ENCODE peak calls at places on chromosome 14, in ten cellular contexts. One of them, this sample, is unnamed.

GRCh38 chr14:55103005-55103640 is 25.9 kb upstream of the LGALS3 start:
- DNase-seq in stimulated activated naive CD8-positive, alpha-beta T cell treated with anti-CD3 and anti-CD28 coated beads, Interleukin-15, Interleukin-2, amounts not matched to agents 100 U/mL and 50 U/mL, for 24 hours: peak
- DNase-seq in naive thymus-derived CD8-positive, alpha-beta T cell: peak
- DNase-seq in EH: peak
- DNase-seq in stimulated activated CD4-positive, alpha-beta T cell treated with anti-CD3 and anti-CD28 coated beads, Interleukin-4, amount 100 ng/mL, for 4 hours: peak
- DNase-seq in CD4-positive, alpha-beta T cell: peak
- DNase-seq in GM13976: peak
- DNase-seq in anterior cingulate cortex: no peak
- DNase-seq in NCI-H345: peak
- DNase-seq in cardiac fibroblast: peak
- DNase-seq in this sample: peak

GRCh38 chr14:105267820-105268548 is 19.7 kb downstream of the BTBD6 start:
- DNase-seq in EH: no peak
- DNase-seq in CD4-positive, alpha-beta T cell: no peak
- DNase-seq in cardiac fibroblast: no peak
- DNase-seq in anterior cingulate cortex: no peak
- DNase-seq in GM13976: no peak
- DNase-seq in NCI-H345: no peak
- DNase-seq in stimulated activated naive CD8-positive, alpha-beta T cell treated with anti-CD3 and anti-CD28 coated beads, Interleukin-15, Interleukin-2, amounts not matched to agents 100 U/mL and 50 U/mL, for 24 hours: no peak
- DNase-seq in stimulated activated CD4-positive, alpha-beta T cell treated with anti-CD3 and anti-CD28 coated beads, Interleukin-4, amount 100 ng/mL, for 4 hours: no peak
- DNase-seq in naive thymus-derived CD8-positive, alpha-beta T cell: no peak
- DNase-seq in this sample: no peak

GRCh38 chr14:99541677-99542470 is 60.7 kb downstream of the CCNK start:
- DNase-seq in stimulated activated naive CD8-positive, alpha-beta T cell treated with anti-CD3 and anti-CD28 coated beads, Interleukin-15, Interleukin-2, amounts not matched to agents 100 U/mL and 50 U/mL, for 24 hours: no peak
- DNase-seq in NCI-H345: no peak
- DNase-seq in stimulated activated CD4-positive, alpha-beta T cell treated with anti-CD3 and anti-CD28 coated beads, Interleukin-4, amount 100 ng/mL, for 4 hours: no peak
- DNase-seq in cardiac fibroblast: no peak
- DNase-seq in anterior cingulate cortex: no peak
- DNase-seq in CD4-positive, alpha-beta T cell: no peak
- DNase-seq in GM13976: no peak
- DNase-seq in naive thymus-derived CD8-positive, alpha-beta T cell: no peak
- DNase-seq in EH: no peak
- DNase-seq in this sample: no peak

GRCh38 chr14:103207038-103207403 is 83.8 kb downstream of the TNFAIP2 start:
- DNase-seq in anterior cingulate cortex: no peak
- DNase-seq in stimulated activated CD4-positive, alpha-beta T cell treated with anti-CD3 and anti-CD28 coated beads, Interleukin-4, amount 100 ng/mL, for 4 hours: no peak
- DNase-seq in naive thymus-derived CD8-positive, alpha-beta T cell: no peak
- DNase-seq in stimulated activated naive CD8-positive, alpha-beta T cell treated with anti-CD3 and anti-CD28 coated beads, Interleukin-15, Interleukin-2, amounts not matched to agents 100 U/mL and 50 U/mL, for 24 hours: no peak
- DNase-seq in NCI-H345: no peak
- DNase-seq in cardiac fibroblast: peak
- DNase-seq in EH: peak
- DNase-seq in CD4-positive, alpha-beta T cell: no peak
- DNase-seq in GM13976: no peak
- DNase-seq in this sample: no peak

GRCh38 chr14:50631408-50631821 is 36.7 kb downstream of the SAV1 start:
- DNase-seq in CD4-positive, alpha-beta T cell: no peak
- DNase-seq in anterior cingulate cortex: no peak
- DNase-seq in stimulated activated naive CD8-positive, alpha-beta T cell treated with anti-CD3 and anti-CD28 coated beads, Interleukin-15, Interleukin-2, amounts not matched to agents 100 U/mL and 50 U/mL, for 24 hours: no peak
- DNase-seq in EH: peak
- DNase-seq in naive thymus-derived CD8-positive, alpha-beta T cell: no peak
- DNase-seq in NCI-H345: no peak
- DNase-seq in stimulated activated CD4-positive, alpha-beta T cell treated with anti-CD3 and anti-CD28 coated beads, Interleukin-4, amount 100 ng/mL, for 4 hours: no peak
- DNase-seq in cardiac fibroblast: no peak
- DNase-seq in GM13976: no peak
- DNase-seq in this sample: no peak

GRCh38 chr14:71396050-71396677 is 488.9 kb downstream of the PCNX1 start:
- DNase-seq in EH: no peak
- DNase-seq in cardiac fibroblast: no peak
- DNase-seq in CD4-positive, alpha-beta T cell: no peak
- DNase-seq in naive thymus-derived CD8-positive, alpha-beta T cell: no peak
- DNase-seq in GM13976: no peak
- DNase-seq in NCI-H345: no peak
- DNase-seq in stimulated activated CD4-positive, alpha-beta T cell treated with anti-CD3 and anti-CD28 coated beads, Interleukin-4, amount 100 ng/mL, for 4 hours: no peak
- DNase-seq in anterior cingulate cortex: no peak
- DNase-seq in stimulated activated naive CD8-positive, alpha-beta T cell treated with anti-CD3 and anti-CD28 coated beads, Interleukin-15, Interleukin-2, amounts not matched to agents 100 U/mL and 50 U/mL, for 24 hours: no peak
- DNase-seq in this sample: no peak

GRCh38 chr14:73833530-73834257 is 17.9 kb upstream of the PTGR2 start:
- DNase-seq in naive thymus-derived CD8-positive, alpha-beta T cell: no peak
- DNase-seq in stimulated activated CD4-positive, alpha-beta T cell treated with anti-CD3 and anti-CD28 coated beads, Interleukin-4, amount 100 ng/mL, for 4 hours: no peak
- DNase-seq in GM13976: no peak
- DNase-seq in EH: peak
- DNase-seq in anterior cingulate cortex: peak
- DNase-seq in CD4-positive, alpha-beta T cell: no peak
- DNase-seq in stimulated activated naive CD8-positive, alpha-beta T cell treated with anti-CD3 and anti-CD28 coated beads, Interleukin-15, Interleukin-2, amounts not matched to agents 100 U/mL and 50 U/mL, for 24 hours: no peak
- DNase-seq in NCI-H345: no peak
- DNase-seq in cardiac fibroblast: no peak
- DNase-seq in this sample: no peak

GRCh38 chr14:75430106-75430505 is 2.3 kb downstream of the JDP2 start:
- DNase-seq in stimulated activated naive CD8-positive, alpha-beta T cell treated with anti-CD3 and anti-CD28 coated beads, Interleukin-15, Interleukin-2, amounts not matched to agents 100 U/mL and 50 U/mL, for 24 hours: no peak
- DNase-seq in CD4-positive, alpha-beta T cell: no peak
- DNase-seq in EH: peak
- DNase-seq in NCI-H345: no peak
- DNase-seq in naive thymus-derived CD8-positive, alpha-beta T cell: no peak
- DNase-seq in stimulated activated CD4-positive, alpha-beta T cell treated with anti-CD3 and anti-CD28 coated beads, Interleukin-4, amount 100 ng/mL, for 4 hours: no peak
- DNase-seq in cardiac fibroblast: peak
- DNase-seq in anterior cingulate cortex: peak
- DNase-seq in GM13976: no peak
- DNase-seq in this sample: no peak

GRCh38 chr14:50335989-50336391 is 23.9 kb downstream of the DMAC2L start:
- DNase-seq in anterior cingulate cortex: peak
- DNase-seq in stimulated activated naive CD8-positive, alpha-beta T cell treated with anti-CD3 and anti-CD28 coated beads, Interleukin-15, Interleukin-2, amounts not matched to agents 100 U/mL and 50 U/mL, for 24 hours: no peak
- DNase-seq in stimulated activated CD4-positive, alpha-beta T cell treated with anti-CD3 and anti-CD28 coated beads, Interleukin-4, amount 100 ng/mL, for 4 hours: no peak
- DNase-seq in CD4-positive, alpha-beta T cell: no peak
- DNase-seq in NCI-H345: peak
- DNase-seq in naive thymus-derived CD8-positive, alpha-beta T cell: no peak
- DNase-seq in cardiac fibroblast: peak
- DNase-seq in GM13976: peak
- DNase-seq in EH: peak
- DNase-seq in this sample: no peak

GRCh38 chr14:104979758-104980591 is 1.8 kb upstream of the AHNAK2 start:
- DNase-seq in NCI-H345: no peak
- DNase-seq in anterior cingulate cortex: no peak
- DNase-seq in stimulated activated CD4-positive, alpha-beta T cell treated with anti-CD3 and anti-CD28 coated beads, Interleukin-4, amount 100 ng/mL, for 4 hours: no peak
- DNase-seq in GM13976: no peak
- DNase-seq in cardiac fibroblast: peak
- DNase-seq in naive thymus-derived CD8-positive, alpha-beta T cell: no peak
- DNase-seq in EH: peak
- DNase-seq in CD4-positive, alpha-beta T cell: no peak
- DNase-seq in stimulated activated naive CD8-positive, alpha-beta T cell treated with anti-CD3 and anti-CD28 coated beads, Interleukin-15, Interleukin-2, amounts not matched to agents 100 U/mL and 50 U/mL, for 24 hours: no peak
- DNase-seq in this sample: no peak

GRCh38 chr14:61568572-61569011 is 126.7 kb upstream of the HIF1A start:
- DNase-seq in naive thymus-derived CD8-positive, alpha-beta T cell: peak
- DNase-seq in anterior cingulate cortex: no peak
- DNase-seq in stimulated activated naive CD8-positive, alpha-beta T cell treated with anti-CD3 and anti-CD28 coated beads, Interleukin-15, Interleukin-2, amounts not matched to agents 100 U/mL and 50 U/mL, for 24 hours: peak
- DNase-seq in EH: no peak
- DNase-seq in stimulated activated CD4-positive, alpha-beta T cell treated with anti-CD3 and anti-CD28 coated beads, Interleukin-4, amount 100 ng/mL, for 4 hours: peak
- DNase-seq in GM13976: peak
- DNase-seq in cardiac fibroblast: no peak
- DNase-seq in CD4-positive, alpha-beta T cell: peak
- DNase-seq in NCI-H345: peak
- DNase-seq in this sample: peak

GRCh38 chr14:30204431-30204830 is 276.8 kb upstream of the PRKD1 start:
- DNase-seq in CD4-positive, alpha-beta T cell: no peak
- DNase-seq in anterior cingulate cortex: no peak
- DNase-seq in naive thymus-derived CD8-positive, alpha-beta T cell: no peak
- DNase-seq in NCI-H345: no peak
- DNase-seq in GM13976: no peak
- DNase-seq in stimulated activated naive CD8-positive, alpha-beta T cell treated with anti-CD3 and anti-CD28 coated beads, Interleukin-15, Interleukin-2, amounts not matched to agents 100 U/mL and 50 U/mL, for 24 hours: no peak
- DNase-seq in EH: no peak
- DNase-seq in cardiac fibroblast: no peak
- DNase-seq in stimulated activated CD4-positive, alpha-beta T cell treated with anti-CD3 and anti-CD28 coated beads, Interleukin-4, amount 100 ng/mL, for 4 hours: no peak
- DNase-seq in this sample: no peak

GRCh38 chr14:93046696-93047050 is 69.1 kb downstream of the ITPK1 start:
- DNase-seq in EH: no peak
- DNase-seq in anterior cingulate cortex: no peak
- DNase-seq in naive thymus-derived CD8-positive, alpha-beta T cell: no peak
- DNase-seq in stimulated activated CD4-positive, alpha-beta T cell treated with anti-CD3 and anti-CD28 coated beads, Interleukin-4, amount 100 ng/mL, for 4 hours: no peak
- DNase-seq in stimulated activated naive CD8-positive, alpha-beta T cell treated with anti-CD3 and anti-CD28 coated beads, Interleukin-15, Interleukin-2, amounts not matched to agents 100 U/mL and 50 U/mL, for 24 hours: no peak
- DNase-seq in NCI-H345: no peak
- DNase-seq in cardiac fibroblast: no peak
- DNase-seq in GM13976: no peak
- DNase-seq in CD4-positive, alpha-beta T cell: no peak
- DNase-seq in this sample: no peak

GRCh38 chr14:57657487-57657886 is 163.8 kb upstream of the CCDC198 start:
- DNase-seq in stimulated activated CD4-positive, alpha-beta T cell treated with anti-CD3 and anti-CD28 coated beads, Interleukin-4, amount 100 ng/mL, for 4 hours: no peak
- DNase-seq in CD4-positive, alpha-beta T cell: no peak
- DNase-seq in naive thymus-derived CD8-positive, alpha-beta T cell: no peak
- DNase-seq in stimulated activated naive CD8-positive, alpha-beta T cell treated with anti-CD3 and anti-CD28 coated beads, Interleukin-15, Interleukin-2, amounts not matched to agents 100 U/mL and 50 U/mL, for 24 hours: no peak
- DNase-seq in EH: no peak
- DNase-seq in anterior cingulate cortex: no peak
- DNase-seq in NCI-H345: no peak
- DNase-seq in cardiac fibroblast: peak
- DNase-seq in GM13976: no peak
- DNase-seq in this sample: no peak

GRCh38 chr14:75165586-75166391 is 10.6 kb downstream of the TMED10 start:
- DNase-seq in stimulated activated naive CD8-positive, alpha-beta T cell treated with anti-CD3 and anti-CD28 coated beads, Interleukin-15, Interleukin-2, amounts not matched to agents 100 U/mL and 50 U/mL, for 24 hours: no peak
- DNase-seq in cardiac fibroblast: peak
- DNase-seq in NCI-H345: no peak
- DNase-seq in anterior cingulate cortex: peak
- DNase-seq in naive thymus-derived CD8-positive, alpha-beta T cell: no peak
- DNase-seq in EH: no peak
- DNase-seq in CD4-positive, alpha-beta T cell: no peak
- DNase-seq in GM13976: no peak
- DNase-seq in stimulated activated CD4-positive, alpha-beta T cell treated with anti-CD3 and anti-CD28 coated beads, Interleukin-4, amount 100 ng/mL, for 4 hours: no peak
- DNase-seq in this sample: no peak

GRCh38 chr14:37078131-37078530 is 94.3 kb downstream of the SLC25A21 start:
- DNase-seq in GM13976: no peak
- DNase-seq in EH: peak
- DNase-seq in CD4-positive, alpha-beta T cell: no peak
- DNase-seq in naive thymus-derived CD8-positive, alpha-beta T cell: no peak
- DNase-seq in anterior cingulate cortex: no peak
- DNase-seq in cardiac fibroblast: no peak
- DNase-seq in stimulated activated CD4-positive, alpha-beta T cell treated with anti-CD3 and anti-CD28 coated beads, Interleukin-4, amount 100 ng/mL, for 4 hours: no peak
- DNase-seq in NCI-H345: no peak
- DNase-seq in stimulated activated naive CD8-positive, alpha-beta T cell treated with anti-CD3 and anti-CD28 coated beads, Interleukin-15, Interleukin-2, amounts not matched to agents 100 U/mL and 50 U/mL, for 24 hours: no peak
- DNase-seq in this sample: no peak

GRCh38 chr14:60639677-60640076 is 9.6 kb downstream of the SIX1 start:
- DNase-seq in stimulated activated naive CD8-positive, alpha-beta T cell treated with anti-CD3 and anti-CD28 coated beads, Interleukin-15, Interleukin-2, amounts not matched to agents 100 U/mL and 50 U/mL, for 24 hours: no peak
- DNase-seq in naive thymus-derived CD8-positive, alpha-beta T cell: no peak
- DNase-seq in CD4-positive, alpha-beta T cell: no peak
- DNase-seq in anterior cingulate cortex: no peak
- DNase-seq in cardiac fibroblast: no peak
- DNase-seq in EH: no peak
- DNase-seq in stimulated activated CD4-positive, alpha-beta T cell treated with anti-CD3 and anti-CD28 coated beads, Interleukin-4, amount 100 ng/mL, for 4 hours: no peak
- DNase-seq in NCI-H345: no peak
- DNase-seq in GM13976: no peak
- DNase-seq in this sample: no peak

GRCh38 chr14:75793806-75794205 is 132.8 kb downstream of the TTLL5 start:
- DNase-seq in naive thymus-derived CD8-positive, alpha-beta T cell: no peak
- DNase-seq in NCI-H345: no peak
- DNase-seq in EH: peak
- DNase-seq in stimulated activated CD4-positive, alpha-beta T cell treated with anti-CD3 and anti-CD28 coated beads, Interleukin-4, amount 100 ng/mL, for 4 hours: no peak
- DNase-seq in CD4-positive, alpha-beta T cell: no peak
- DNase-seq in stimulated activated naive CD8-positive, alpha-beta T cell treated with anti-CD3 and anti-CD28 coated beads, Interleukin-15, Interleukin-2, amounts not matched to agents 100 U/mL and 50 U/mL, for 24 hours: no peak
- DNase-seq in cardiac fibroblast: peak
- DNase-seq in anterior cingulate cortex: no peak
- DNase-seq in GM13976: no peak
- DNase-seq in this sample: no peak

GRCh38 chr14:33611405-33612183 is 339.3 kb downstream of the EGLN3 start:
- DNase-seq in naive thymus-derived CD8-positive, alpha-beta T cell: no peak
- DNase-seq in cardiac fibroblast: peak
- DNase-seq in NCI-H345: no peak
- DNase-seq in stimulated activated naive CD8-positive, alpha-beta T cell treated with anti-CD3 and anti-CD28 coated beads, Interleukin-15, Interleukin-2, amounts not matched to agents 100 U/mL and 50 U/mL, for 24 hours: no peak
- DNase-seq in CD4-positive, alpha-beta T cell: no peak
- DNase-seq in stimulated activated CD4-positive, alpha-beta T cell treated with anti-CD3 and anti-CD28 coated beads, Interleukin-4, amount 100 ng/mL, for 4 hours: no peak
- DNase-seq in anterior cingulate cortex: no peak
- DNase-seq in GM13976: no peak
- DNase-seq in EH: no peak
- DNase-seq in this sample: no peak